ENCODE peak calls at places on chromosomes 5 and 9, in four cellular contexts. R is Peyer's patch; A is stimulated activated CD4-positive, alpha-beta T cell treated with anti-CD3 and anti-CD28 coated beads, TNF-alpha, amount 100 ng/mL, for 4 hours; Y is uterus. F is an unnamed sample.

GRCh38 chr9:88378317-88378716 is 9.9 kb upstream of the SPIN1 start:
- DNase-seq in R (no peak), A (no peak), Y (no peak), F (no peak)

GRCh38 chr5:111043712-111044506 is 27.6 kb upstream of the TSLP start:
- DNase-seq in R (no peak), A (no peak), Y (no peak), F (no peak)

GRCh38 chr5:153797484-153797883 is 241.2 kb downstream of the FAM114A2 start:
- DNase-seq in R (no peak), A (no peak), Y (no peak), F (no peak)

GRCh38 chr9:107404086-107404590 is 85.4 kb downstream of the KLF4 start:
- DNase-seq in R (no peak), A (no peak), Y (no peak), F (no peak)

GRCh38 chr9:8364021-8364782 is 564.6 kb upstream of the DMAC1 start:
- DNase-seq in R (no peak), A (no peak), Y (no peak), F (no peak)

GRCh38 chr5:54859321-54859720 is 126.1 kb downstream of the ESM1 start:
- DNase-seq in R (no peak), A (no peak), Y (no peak), F (no peak)

GRCh38 chr9:28212979-28213378 is 639.7 kb upstream of the C9orf72 start:
- DNase-seq in R (no peak), A (no peak), Y (no peak), F (no peak)

GRCh38 chr9:120921751-120922181 is 4.8 kb downstream of the TRAF1 start:
- DNase-seq in R (no peak), A (no peak), Y (no peak), F (no peak)

GRCh38 chr9:91992636-91993035 is 42.6 kb upstream of the ROR2 start:
- DNase-seq in R (no peak), A (no peak), Y (no peak), F (no peak)

GRCh38 chr9:121620777-121621437 is 30.5 kb upstream of the DAB2IP start:
- DNase-seq in R (no peak), A (no peak), Y (no peak), F (no peak)

GRCh38 chr5:157743163-157744054 is at the start of gene LSM11:
- DNase-seq in R (peak; percentile 97), A (peak; percentile 83), Y (peak; percentile 84), F (peak; percentile 92)

GRCh38 chr9:128251701-128252100 is 24.1 kb downstream of the GOLGA2 start:
- DNase-seq in R (no peak), A (no peak), Y (no peak), F (no peak)

GRCh38 chr5:130836729-130837660 is 328.1 kb downstream of the HINT1 start:
- DNase-seq in R (no peak), A (no peak), Y (no peak), F (no peak)

GRCh38 chr9:15837079-15837679 is 284.3 kb downstream of the CCDC171 start:
- DNase-seq in R (no peak), A (no peak), Y (peak; percentile 32), F (no peak)

GRCh38 chr5:176570044-176570443 is 20.9 kb downstream of the CDHR2 start:
- DNase-seq in R (no peak), A (no peak), Y (no peak), F (no peak)

GRCh38 chr5:72383280-72384205 is 63.4 kb downstream of the PTCD2 start:
- DNase-seq in R (no peak), A (no peak), Y (no peak), F (no peak)

GRCh38 chr9:13942695-13943094 is 371.2 kb downstream of the NFIB start:
- DNase-seq in R (no peak), A (no peak), Y (peak; percentile 29), F (no peak)

F was measured in mucosa of descending colon.